ENCODE peak calls at places on chromosomes 4 and X, in six cellular contexts. One of them, this sample, is unnamed.

GRCh38 chrX:105150557-105150956 is 69.9 kb downstream of the TEX13A start:
- DNase-seq in K562: no peak
- DNase-seq in H1: no peak
- DNase-seq in HepG2: no peak
- DNase-seq in GM12878: no peak
- DNase-seq in HCT116: no peak
- DNase-seq in this sample: peak; percentile 17

GRCh38 chr4:7647932-7648812 is 213.4 kb upstream of the PSAPL1 start:
- DNase-seq in GM12878: no peak
- DNase-seq in K562: peak; percentile 40
- DNase-seq in HCT116: no peak
- DNase-seq in HepG2: peak; percentile 76
- DNase-seq in H1: no peak
- DNase-seq in this sample: no peak

GRCh38 chr4:7200801-7201200 is 8.5 kb downstream of the SORCS2 start:
- DNase-seq in K562: no peak
- DNase-seq in HCT116: no peak
- DNase-seq in HepG2: no peak
- DNase-seq in GM12878: no peak
- DNase-seq in H1: no peak
- DNase-seq in this sample: no peak

GRCh38 chr4:81031389-81032173 is 1.1 kb downstream of the BMP3 start:
- DNase-seq in HepG2: no peak
- DNase-seq in GM12878: no peak
- DNase-seq in H1: peak; percentile 69
- DNase-seq in HCT116: no peak
- DNase-seq in K562: no peak
- DNase-seq in this sample: no peak

GRCh38 chr4:13368262-13368661 is 115.9 kb downstream of the RAB28 start:
- DNase-seq in HCT116: no peak
- DNase-seq in K562: peak; percentile 91
- DNase-seq in GM12878: no peak
- DNase-seq in HepG2: peak; percentile 17
- DNase-seq in H1: no peak
- DNase-seq in this sample: no peak

GRCh38 chr4:141933978-141934377 is 297.6 kb downstream of the IL15 start:
- DNase-seq in HepG2: no peak
- DNase-seq in GM12878: no peak
- DNase-seq in K562: no peak
- DNase-seq in HCT116: no peak
- DNase-seq in H1: no peak
- DNase-seq in this sample: no peak

GRCh38 chr4:76950052-76950845 is 697 bp downstream of the SEPTIN11 start:
- DNase-seq in HepG2: peak; percentile 25
- DNase-seq in K562: peak; percentile 53
- DNase-seq in HCT116: no peak
- DNase-seq in GM12878: no peak
- DNase-seq in H1: peak; percentile 68
- DNase-seq in this sample: peak; percentile 57

GRCh38 chr4:1337376-1337831 is 9.6 kb upstream of the UVSSA start:
- DNase-seq in H1: no peak
- DNase-seq in HCT116: peak; percentile 47
- DNase-seq in K562: peak; percentile 12
- DNase-seq in HepG2: peak; percentile 29
- DNase-seq in GM12878: no peak
- DNase-seq in this sample: no peak

GRCh38 chr4:108080752-108081151 is 88.0 kb downstream of the LEF1 start:
- DNase-seq in HepG2: no peak
- DNase-seq in H1: no peak
- DNase-seq in GM12878: no peak
- DNase-seq in HCT116: no peak
- DNase-seq in K562: no peak
- DNase-seq in this sample: no peak
- TF ChIP-seq JUND in HepG2: no peak
- TF ChIP-seq JUND in H1: no peak
- TF ChIP-seq JUND in GM12878: no peak
- TF ChIP-seq JUND in HCT116: no peak
- TF ChIP-seq JUND in K562: no peak
- TF ChIP-seq JUND in this sample: no peak

GRCh38 chr4:112113786-112114185 is 31.5 kb upstream of the FAM241A start:
- DNase-seq in HCT116: no peak
- DNase-seq in H1: no peak
- DNase-seq in HepG2: no peak
- DNase-seq in K562: no peak
- DNase-seq in GM12878: no peak
- DNase-seq in this sample: no peak
- TF ChIP-seq JUND in HCT116: no peak
- TF ChIP-seq JUND in H1: no peak
- TF ChIP-seq JUND in HepG2: no peak
- TF ChIP-seq JUND in K562: no peak
- TF ChIP-seq JUND in GM12878: no peak
- TF ChIP-seq JUND in this sample: no peak

DNA sequence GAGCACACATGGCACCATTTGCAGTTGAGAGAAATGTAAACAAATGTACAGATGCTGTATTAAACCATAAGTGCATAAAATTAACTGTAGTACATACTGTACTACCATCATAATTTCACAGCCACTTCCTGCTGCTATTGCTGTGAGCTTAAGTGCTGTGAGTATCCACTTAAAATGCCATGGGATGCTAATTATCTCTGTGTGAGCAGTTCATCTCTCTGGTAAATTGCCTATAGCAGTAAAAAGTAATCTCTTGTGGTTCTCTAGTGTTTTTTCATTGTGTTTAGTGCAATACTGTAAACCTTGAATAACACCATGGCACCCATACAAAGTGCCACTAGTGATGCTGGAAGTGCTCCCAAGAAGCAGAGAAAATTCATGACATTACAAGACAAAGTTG is 9.9 kb upstream of the SCOC start:
- DNase-seq in K562: no peak
- DNase-seq in GM12878: no peak
- DNase-seq in HepG2: no peak
- DNase-seq in HCT116: no peak
- DNase-seq in H1: no peak
- DNase-seq in this sample: no peak
- TF ChIP-seq JUND in K562: no peak
- TF ChIP-seq JUND in GM12878: no peak
- TF ChIP-seq JUND in HepG2: no peak
- TF ChIP-seq JUND in HCT116: no peak
- TF ChIP-seq JUND in H1: no peak
- TF ChIP-seq JUND in this sample: no peak

GRCh38 chrX:133598596-133599334 is 183.5 kb upstream of the GPC4 start:
- DNase-seq in GM12878: no peak
- DNase-seq in HepG2: no peak
- DNase-seq in HCT116: no peak
- DNase-seq in K562: no peak
- DNase-seq in H1: no peak
- DNase-seq in this sample: no peak
- TF ChIP-seq JUND in GM12878: no peak
- TF ChIP-seq JUND in HepG2: no peak
- TF ChIP-seq JUND in HCT116: no peak
- TF ChIP-seq JUND in K562: no peak
- TF ChIP-seq JUND in H1: no peak
- TF ChIP-seq JUND in this sample: no peak

DNA sequence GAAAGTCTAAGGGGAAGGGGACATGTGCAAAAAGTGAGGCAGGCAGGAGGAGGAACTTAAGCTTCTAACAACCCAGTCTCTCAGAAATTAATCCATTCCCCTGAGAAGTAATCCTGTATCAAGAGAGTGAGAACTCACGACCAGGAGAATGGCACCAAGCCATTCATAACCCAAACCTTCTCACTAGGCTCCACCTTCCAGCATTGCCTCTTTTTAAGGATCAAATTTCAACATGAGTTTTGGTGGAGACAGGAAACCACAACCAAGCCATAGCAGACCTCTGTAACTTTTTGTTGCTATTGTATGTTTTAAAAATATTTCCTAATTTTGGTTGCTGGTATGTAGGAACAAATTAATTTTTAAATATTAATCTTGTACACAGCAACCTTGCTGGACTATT is 32.8 kb downstream of the PASD1 start:
- DNase-seq in K562: peak; percentile 5
- DNase-seq in HCT116: no peak
- DNase-seq in HepG2: no peak
- DNase-seq in H1: no peak
- DNase-seq in GM12878: no peak
- DNase-seq in this sample: no peak
- TF ChIP-seq JUND in K562: no peak
- TF ChIP-seq JUND in HCT116: no peak
- TF ChIP-seq JUND in HepG2: no peak
- TF ChIP-seq JUND in H1: no peak
- TF ChIP-seq JUND in GM12878: no peak
- TF ChIP-seq JUND in this sample: no peak

DNA sequence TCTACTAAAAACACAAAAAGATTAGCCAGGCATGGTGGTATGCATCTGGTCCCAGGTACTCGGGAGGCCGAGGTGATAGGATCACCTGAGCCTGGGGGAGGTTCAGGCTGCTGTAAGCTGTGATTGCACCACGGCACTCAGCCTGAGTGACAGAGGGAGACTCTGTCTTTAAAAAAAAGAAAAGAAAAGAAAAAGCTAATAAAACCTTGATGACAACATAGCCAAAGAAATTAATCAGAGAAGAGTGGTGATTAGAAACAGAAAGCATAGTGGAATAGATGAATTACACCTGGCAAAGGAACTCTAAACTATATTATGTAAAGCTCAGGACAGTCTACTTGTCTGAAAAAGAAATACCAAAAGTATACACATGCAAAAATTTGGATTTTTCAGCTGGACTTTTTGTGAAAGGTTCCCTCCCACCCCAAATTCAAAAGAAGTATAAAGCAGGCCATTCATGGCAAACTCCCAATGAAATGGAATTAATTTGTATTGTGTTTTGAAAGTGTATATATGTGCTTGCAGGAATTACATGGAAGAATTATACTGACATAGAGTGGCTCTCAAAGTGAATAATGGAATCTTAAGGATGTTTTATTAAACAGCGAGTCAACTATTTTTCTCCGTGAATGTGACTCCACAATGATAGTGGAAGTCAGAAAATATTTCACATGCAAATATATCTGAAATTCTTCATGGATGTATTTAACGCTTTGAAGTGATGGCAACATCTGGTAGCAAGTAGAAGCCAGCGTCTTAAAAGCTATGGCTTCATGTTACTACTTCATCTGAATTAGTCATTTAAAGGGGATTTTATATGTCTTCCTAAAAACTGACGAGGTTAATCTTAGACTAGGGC is 22.1 kb downstream of the PLS3 start:
- DNase-seq in HepG2: no peak
- DNase-seq in GM12878: no peak
- DNase-seq in HCT116: no peak
- DNase-seq in H1: no peak
- DNase-seq in K562: no peak
- DNase-seq in this sample: no peak
- TF ChIP-seq JUND in HepG2: no peak
- TF ChIP-seq JUND in GM12878: no peak
- TF ChIP-seq JUND in HCT116: no peak
- TF ChIP-seq JUND in H1: no peak
- TF ChIP-seq JUND in K562: no peak
- TF ChIP-seq JUND in this sample: no peak

GRCh38 chr4:46425775-46426400 is 36.0 kb upstream of the GABRA2 start:
- DNase-seq in GM12878: no peak
- DNase-seq in H1: no peak
- DNase-seq in HepG2: peak; percentile 28
- DNase-seq in K562: no peak
- DNase-seq in HCT116: no peak
- DNase-seq in this sample: no peak
- TF ChIP-seq JUND in GM12878: no peak
- TF ChIP-seq JUND in H1: no peak
- TF ChIP-seq JUND in HepG2: no peak
- TF ChIP-seq JUND in K562: no peak
- TF ChIP-seq JUND in HCT116: no peak
- TF ChIP-seq JUND in this sample: no peak

DNA sequence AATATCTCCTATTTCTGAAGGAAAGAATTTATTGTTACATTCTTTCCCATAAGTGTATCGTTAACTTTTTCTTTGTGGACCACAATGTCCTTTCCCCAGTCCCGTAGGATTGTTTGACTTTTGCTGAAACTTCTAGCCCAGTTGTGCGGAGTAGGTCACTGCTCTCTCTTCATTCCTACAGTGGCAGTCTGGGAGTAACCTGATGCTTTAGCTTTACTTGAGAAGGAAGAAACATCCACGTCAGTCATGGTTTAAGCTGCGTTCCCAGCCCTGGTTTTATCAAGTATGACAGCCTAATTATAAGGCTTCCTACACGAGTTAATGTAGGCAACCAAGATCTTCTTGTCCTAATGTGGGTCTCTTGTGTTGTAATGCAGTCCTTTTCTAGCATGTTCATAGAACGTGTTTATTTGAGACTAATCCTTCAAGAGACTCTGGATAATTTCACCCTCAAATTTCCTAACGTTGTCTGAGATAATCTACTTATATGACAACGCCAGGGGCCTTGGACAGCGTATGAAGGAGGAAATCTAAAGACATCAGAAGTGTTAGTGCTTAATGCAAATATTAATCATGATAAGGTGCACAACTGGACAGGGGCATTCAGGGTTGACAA is 40.8 kb upstream of the GRPR start:
- DNase-seq in HepG2: no peak
- DNase-seq in GM12878: no peak
- DNase-seq in HCT116: no peak
- DNase-seq in H1: no peak
- DNase-seq in K562: no peak
- DNase-seq in this sample: no peak
- TF ChIP-seq JUND in HepG2: no peak
- TF ChIP-seq JUND in GM12878: no peak
- TF ChIP-seq JUND in HCT116: no peak
- TF ChIP-seq JUND in H1: no peak
- TF ChIP-seq JUND in K562: no peak
- TF ChIP-seq JUND in this sample: no peak